ENCODE peak calls at places on chromosome 7, in five cellular contexts. R, I, A, K and T are unnamed samples.

GRCh38 chr7:7136857-7137309 is 45.5 kb upstream of the C1GALT1 start:
- DNase-seq in R (no peak), I (no peak), A (no peak), K (no peak), T (no peak)

GRCh38 chr7:17325364-17325763 is 26.9 kb downstream of the AHR start:
- DNase-seq in R (no peak), I (no peak), A (no peak), K (no peak), T (no peak)

GRCh38 chr7:36040679-36041078 is 112.4 kb upstream of the EEPD1 start:
- DNase-seq in R (no peak), I (no peak), A (no peak), K (no peak), T (no peak)

GRCh38 chr7:73831656-73832579 is 1.1 kb downstream of the CLDN4 start:
- DNase-seq in R (no peak), I (peak), A (no peak), K (no peak), T (no peak)

GRCh38 chr7:136339464-136339863 is 362.3 kb upstream of the MTPN start:
- DNase-seq in R (no peak), I (no peak), A (no peak), K (no peak), T (peak)

GRCh38 chr7:151058766-151059361 is 525 bp upstream of the SLC4A2 start:
- DNase-seq in R (no peak), I (no peak), A (no peak), K (no peak), T (no peak)

GRCh38 chr7:3000566-3000965 is 43.1 kb downstream of the CARD11 start:
- DNase-seq in R (no peak), I (no peak), A (no peak), K (no peak), T (no peak)

GRCh38 chr7:150567168-150567567 is at the start of gene GIMAP4:
- DNase-seq in R (no peak), I (no peak), A (no peak), K (no peak), T (no peak)

GRCh38 chr7:142134944-142135343 is 23.4 kb downstream of the MGAM2 start:
- DNase-seq in R (no peak), I (no peak), A (no peak), K (no peak), T (no peak)

GRCh38 chr7:140304071-140304799 is 94.1 kb downstream of the SLC37A3 start:
- DNase-seq in R (no peak), I (no peak), A (no peak), K (no peak), T (peak)

GRCh38 chr7:107938448-107939250 is 47.7 kb downstream of the DLD start:
- DNase-seq in R (no peak), I (no peak), A (no peak), K (no peak), T (no peak)

GRCh38 chr7:112160130-112160770 is 45.9 kb downstream of the DOCK4 start:
- DNase-seq in R (no peak), I (no peak), A (no peak), K (no peak), T (peak)

GRCh38 chr7:158730383-158731055 is 25.9 kb upstream of the NCAPG2 start:
- DNase-seq in R (no peak), I (no peak), A (no peak), K (no peak), T (no peak)

GRCh38 chr7:46003896-46004875 is 83.1 kb upstream of the IGFBP3 start:
- DNase-seq in R (no peak), I (no peak), A (no peak), K (peak), T (peak)

GRCh38 chr7:50628469-50629084 is 63.4 kb upstream of the DDC start:
- DNase-seq in R (no peak), I (no peak), A (no peak), K (no peak), T (no peak)

GRCh38 chr7:138429577-138430250 is 30.3 kb upstream of the TRIM24 start:
- DNase-seq in R (no peak), I (no peak), A (no peak), K (no peak), T (no peak)

GRCh38 chr7:22587322-22587721 is 87.3 kb upstream of the STEAP1B start:
- DNase-seq in R (no peak), I (no peak), A (no peak), K (no peak), T (no peak)

GRCh38 chr7:132134814-132135445 is 441.3 kb downstream of the PLXNA4 start:
- DNase-seq in R (no peak), I (no peak), A (no peak), K (no peak), T (no peak)

GRCh38 chr7:14761506-14762296 is 140.8 kb downstream of the DGKB start:
- DNase-seq in R (no peak), I (no peak), A (no peak), K (peak), T (peak)

GRCh38 chr7:1326511-1326785 is 93.8 kb downstream of the UNCX start:
- DNase-seq in R (no peak), I (no peak), A (no peak), K (no peak), T (no peak)

GRCh38 chr7:108455524-108455832 is 758 bp downstream of the NRCAM start:
- DNase-seq in R (no peak), I (no peak), A (no peak), K (no peak), T (no peak)

GRCh38 chr7:98762620-98763019 is 107.2 kb downstream of the TMEM130 start:
- DNase-seq in R (no peak), I (no peak), A (no peak), K (no peak), T (no peak)

GRCh38 chr7:23298141-23298851 is 843 bp upstream of the MALSU1 start:
- DNase-seq in R (no peak), I (no peak), A (no peak), K (no peak), T (peak)

GRCh38 chr7:124162667-124163066 is 129.8 kb upstream of the TMEM229A start:
- DNase-seq in R (no peak), I (no peak), A (no peak), K (no peak), T (peak)

GRCh38 chr7:41786943-41787342 is 84.1 kb upstream of the INHBA start:
- DNase-seq in R (no peak), I (no peak), A (no peak), K (peak), T (no peak)

GRCh38 chr7:1411414-1411813 is 47.9 kb downstream of the MICALL2 start:
- DNase-seq in R (no peak), I (no peak), A (no peak), K (no peak), T (no peak)

GRCh38 chr7:30764030-30764991 is 6.9 kb upstream of the MINDY4 start:
- DNase-seq in R (no peak), I (no peak), A (no peak), K (no peak), T (peak)

GRCh38 chr7:44062180-44062902 is 3.0 kb downstream of the PGAM2 start:
- DNase-seq in R (no peak), I (no peak), A (no peak), K (no peak), T (no peak)

GRCh38 chr7:138834583-138834982 is 36.6 kb upstream of the ATP6V0A4 start:
- DNase-seq in R (no peak), I (no peak), A (no peak), K (no peak), T (no peak)

GRCh38 chr7:112646787-112647186 is 143.4 kb downstream of the TMEM168 start:
- DNase-seq in R (no peak), I (peak), A (no peak), K (no peak), T (no peak)

GRCh38 chr7:16660702-16661464 is 14.9 kb downstream of the BZW2 start:
- DNase-seq in R (no peak), I (no peak), A (no peak), K (no peak), T (no peak)

GRCh38 chr7:133912916-133913697 is 214.0 kb upstream of the LRGUK start:
- DNase-seq in R (no peak), I (no peak), A (no peak), K (peak), T (peak)

GRCh38 chr7:108270385-108270784 is 140.2 kb upstream of the LAMB4 start:
- DNase-seq in R (no peak), I (no peak), A (no peak), K (no peak), T (peak)

GRCh38 chr7:127844165-127844564 is 187.1 kb downstream of the LRRC4 start:
- DNase-seq in R (no peak), I (no peak), A (no peak), K (no peak), T (no peak)

GRCh38 chr7:22125436-22125835 is 179.7 kb upstream of the CDCA7L start:
- DNase-seq in R (no peak), I (no peak), A (no peak), K (no peak), T (no peak)

GRCh38 chr7:75960372-75960771 is 34.0 kb downstream of the TMEM120A start:
- DNase-seq in R (no peak), I (no peak), A (no peak), K (no peak), T (no peak)

GRCh38 chr7:73482746-73483145 is 39.3 kb downstream of the BAZ1B start:
- DNase-seq in R (no peak), I (no peak), A (no peak), K (no peak), T (peak)

GRCh38 chr7:66696774-66697191 is 43.8 kb upstream of the RABGEF1 start:
- DNase-seq in R (no peak), I (no peak), A (no peak), K (peak), T (no peak)